ENCODE peak calls at places on chromosome 1, in eight cellular contexts. I, H, M, T, K, J, D and Y are unnamed samples.

GRCh38 chr1:23210351-23210785 is 6.9 kb downstream of the HTR1D start:
- DNase-seq in D (no peak), K (no peak), I (no peak), T (no peak), M (peak; percentile 83), J (no peak), H (no peak), Y (no peak)

GRCh38 chr1:230735447-230735846 is 11.7 kb upstream of the CAPN9 start:
- DNase-seq in I (peak; percentile 63), H (no peak), M (no peak), J (no peak), T (no peak), K (no peak), D (no peak), Y (no peak)

GRCh38 chr1:8679411-8679800 is 138.0 kb downstream of the RERE start:
- DNase-seq in T (no peak), M (no peak), H (peak; percentile 57), J (no peak), D (no peak), I (no peak), K (no peak), Y (no peak)

GRCh38 chr1:30046751-30047150 is 676.6 kb downstream of the MATN1 start:
- DNase-seq in H (no peak), D (peak; percentile 48), M (peak; percentile 28), T (peak; percentile 54), J (no peak), I (peak; percentile 14), K (peak; percentile 53), Y (no peak)

GRCh38 chr1:183093066-183093668 is 69.9 kb downstream of the LAMC1 start:
- DNase-seq in T (no peak), H (no peak), J (no peak), M (no peak), I (no peak), D (no peak), K (no peak), Y (no peak)

GRCh38 chr1:230084408-230085177 is 17.6 kb downstream of the GALNT2 start:
- DNase-seq in I (peak; percentile 34), H (peak; percentile 99), M (peak; percentile 54), T (no peak), K (no peak), J (no peak), D (no peak), Y (peak; percentile 18)

GRCh38 chr1:113617438-113618141 is 141.7 kb downstream of the PHTF1 start:
- DNase-seq in D (no peak), M (no peak), T (no peak), H (peak; percentile 36), I (no peak), K (no peak), J (peak; percentile 6), Y (no peak)

GRCh38 chr1:193181985-193182384 is 4.4 kb downstream of the B3GALT2 start:
- DNase-seq in T (no peak), J (no peak), M (no peak), D (no peak), H (peak; percentile 23), I (no peak), K (no peak), Y (no peak)

GRCh38 chr1:166080965-166081870 is 85.6 kb downstream of the FAM78B start:
- DNase-seq in I (no peak), K (no peak), J (no peak), M (peak; percentile 32), D (no peak), T (no peak), H (no peak), Y (no peak)

GRCh38 chr1:154270833-154271232 is 1.6 kb upstream of the HAX1 start:
- DNase-seq in D (no peak), M (no peak), H (no peak), J (no peak), K (no peak), I (no peak), T (no peak), Y (no peak)

GRCh38 chr1:77975386-77975785 is 3.5 kb downstream of the FUBP1 start:
- DNase-seq in D (no peak), M (no peak), T (no peak), J (no peak), I (no peak), K (no peak), H (peak; percentile 40), Y (no peak)

GRCh38 chr1:89381617-89382016 is 17.8 kb downstream of the GBP6 start:
- DNase-seq in D (no peak), K (no peak), T (peak; percentile 41), M (peak; percentile 51), I (no peak), J (no peak), H (no peak), Y (no peak)

GRCh38 chr1:89273324-89273778 is 691 bp upstream of the GBP5 start:
- DNase-seq in J (no peak), T (peak; percentile 80), K (no peak), M (no peak), D (peak; percentile 86), I (no peak), H (no peak), Y (no peak)

GRCh38 chr1:178031856-178032320 is 62.0 kb upstream of the RASAL2 start:
- DNase-seq in D (no peak), K (peak; percentile 94), T (no peak), J (peak; percentile 84), H (peak; percentile 93), I (peak; percentile 92), M (peak; percentile 92), Y (peak; percentile 58)

GRCh38 chr1:204154525-204155255 is 2.8 kb upstream of the ETNK2 start:
- DNase-seq in T (no peak), I (no peak), K (no peak), D (no peak), M (no peak), H (no peak), J (no peak), Y (no peak)

GRCh38 chr1:67146101-67146500 is 11.3 kb upstream of the C1orf141 start:
- DNase-seq in J (no peak), H (no peak), I (no peak), T (no peak), K (no peak), D (no peak), M (no peak), Y (no peak)

GRCh38 chr1:111082421-111083192 is 57.3 kb downstream of the DRAM2 start:
- DNase-seq in H (peak; percentile 71), I (no peak), J (no peak), M (no peak), K (no peak), T (no peak), D (no peak), Y (no peak)

GRCh38 chr1:115063238-115063901 is 25.9 kb downstream of the TSPAN2 start:
- DNase-seq in H (no peak), K (no peak), M (no peak), I (no peak), J (no peak), D (no peak), T (no peak), Y (no peak)

DNA sequence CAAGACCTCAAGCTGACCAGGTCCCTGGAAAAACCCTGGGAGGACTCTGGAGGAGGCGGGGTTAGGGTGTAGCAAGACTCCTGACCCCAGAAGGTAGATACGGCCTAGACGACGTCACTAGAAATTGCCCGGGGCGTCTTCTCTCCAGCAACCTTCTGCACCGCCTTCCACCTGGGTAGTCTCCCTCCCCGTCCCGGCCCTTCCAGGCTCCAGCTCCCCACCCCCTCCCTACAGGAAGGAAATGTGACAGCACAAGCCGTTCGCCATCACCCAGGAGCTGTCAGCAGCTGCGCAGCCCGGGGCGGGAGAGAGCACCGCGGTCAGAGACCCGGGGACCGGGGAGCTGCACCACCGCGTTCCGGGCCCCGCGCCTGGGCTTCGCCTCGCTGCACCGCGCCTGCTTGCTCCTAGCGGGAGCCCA is 20.0 kb downstream of the SERTAD4 start:
- DNase-seq in J (peak; percentile 61), H (no peak), I (peak; percentile 74), M (peak; percentile 90), T (peak; percentile 81), K (peak; percentile 78), D (no peak), Y (no peak)
- H3K4me3 ChIP-seq in J (peak overlapping the region; percentile 3), H (no peak overlapping the region), I (peak overlapping the region; percentile 64), M (peak overlapping the region; percentile 78), T (peak overlapping the region; percentile 13), K (peak overlapping the region; percentile 49), D (no peak overlapping the region), Y (no peak overlapping the region)

GRCh38 chr1:96763514-96763913 is 41.9 kb downstream of the PTBP2 start:
- DNase-seq in M (no peak), J (no peak), H (no peak), K (no peak), D (no peak), I (no peak), T (no peak), Y (no peak)
- H3K27ac ChIP-seq in M (no peak overlapping the region), J (no peak overlapping the region), H (no peak overlapping the region), K (no peak overlapping the region), D (no peak overlapping the region), I (no peak overlapping the region), T (no peak overlapping the region), Y (peak overlapping the region; percentile 14)

GRCh38 chr1:189605236-189605635 is 872.4 kb downstream of the BRINP3 start:
- DNase-seq in J (no peak), D (no peak), H (no peak), T (no peak), M (no peak), I (no peak), K (no peak), Y (no peak)

GRCh38 chr1:189609206-189609605 is 868.5 kb downstream of the BRINP3 start:
- DNase-seq in J (no peak), T (no peak), M (no peak), K (no peak), I (no peak), D (no peak), H (no peak), Y (no peak)

GRCh38 chr1:189606047-189606446 is 871.6 kb downstream of the BRINP3 start:
- DNase-seq in K (no peak), J (no peak), T (no peak), H (no peak), M (no peak), I (no peak), D (no peak), Y (no peak)

GRCh38 chr1:189606795-189607476 is 870.7 kb downstream of the BRINP3 start:
- DNase-seq in D (no peak), J (no peak), M (no peak), I (no peak), T (no peak), H (peak; percentile 89), K (no peak), Y (no peak)

DNA sequence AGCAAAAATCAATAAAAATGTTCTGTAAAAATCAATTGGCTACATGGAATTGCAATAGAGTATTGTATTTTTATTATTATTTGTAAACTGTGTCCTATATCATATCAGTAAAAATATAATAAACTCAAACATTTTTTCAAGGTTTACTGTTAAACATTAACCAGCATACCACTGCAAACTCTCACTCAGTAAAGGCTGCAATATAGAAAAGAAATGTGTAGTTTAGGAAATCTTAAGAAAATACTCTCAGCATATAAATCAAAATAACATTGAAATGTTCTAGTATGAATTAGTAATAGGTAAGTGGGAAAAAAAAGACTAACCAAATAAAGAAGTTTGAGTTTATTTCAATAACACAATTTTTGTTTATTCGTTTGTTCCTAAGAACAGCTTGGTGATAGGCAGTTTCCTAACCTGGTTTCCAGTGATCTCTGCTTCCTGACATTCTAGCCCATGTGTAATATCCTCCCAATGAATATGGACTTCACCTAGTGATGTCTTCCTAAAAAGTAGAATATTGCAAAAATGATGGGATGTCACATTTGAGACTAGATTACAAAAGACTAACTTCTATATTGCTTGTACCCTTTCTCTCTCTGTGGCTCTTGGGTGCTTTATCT is 870.1 kb downstream of the BRINP3 start:
- DNase-seq in K (no peak), I (no peak), H (no peak), T (no peak), J (no peak), D (no peak), M (no peak), Y (no peak)
- H3K4me3 ChIP-seq in K (no peak overlapping the region), I (no peak overlapping the region), H (no peak overlapping the region), T (no peak overlapping the region), J (no peak overlapping the region), D (no peak overlapping the region), M (no peak overlapping the region), Y (no peak overlapping the region)

GRCh38 chr1:160576866-160577265 is 2.4 kb downstream of the CD84 start:
- DNase-seq in M (no peak), T (no peak), D (no peak), H (no peak), J (no peak), K (no peak), I (no peak), Y (no peak)
- H3K27ac ChIP-seq in M (no peak overlapping the region), T (peak overlapping the region; percentile 90), D (peak overlapping the region; percentile 66), H (no peak overlapping the region), J (no peak overlapping the region), K (no peak overlapping the region), I (no peak overlapping the region), Y (no peak overlapping the region)